ENCODE peak calls at places on chromosome 15, in nine cellular contexts. O, Q, G, X, K, W, Y, B and S are unnamed samples. For H3K9me3 and H3K36me3, the result is how much of the 10 kb centered on the place peaks cover.

GRCh38 chr15:98803228-98804056 is 155.1 kb downstream of the IGF1R start:
- DNase-seq in O (no peak), Q (no peak), G (no peak), X (no peak), K (no peak), W (no peak), Y (no peak), B (no peak), S (no peak)

GRCh38 chr15:49286649-49287394 is 116.8 kb downstream of the GALK2 start:
- DNase-seq in O (no peak), Q (no peak), G (no peak), X (no peak), K (no peak), W (no peak), Y (no peak), B (no peak), S (no peak)

GRCh38 chr15:85003593-85004312 is 22.1 kb downstream of the PDE8A start:
- DNase-seq in O (no peak), Q (no peak), G (no peak), X (no peak), K (no peak), W (no peak), Y (no peak), B (no peak), S (no peak)

GRCh38 chr15:89673162-89673506 is 6.0 kb downstream of the PLIN1 start:
- DNase-seq in O (no peak), Q (no peak), G (no peak), X (peak), K (peak), W (no peak), Y (peak), B (no peak), S (no peak)

GRCh38 chr15:64354683-64355558 is 1.1 kb downstream of the CSNK1G1 start:
- DNase-seq in O (no peak), Q (peak), G (no peak), X (no peak), K (no peak), W (no peak), Y (no peak), B (no peak), S (peak)

GRCh38 chr15:40347559-40348470 is 3.0 kb upstream of the PHGR1 start:
- DNase-seq in O (no peak), Q (no peak), G (no peak), X (no peak), K (no peak), W (no peak), Y (peak), B (no peak), S (no peak)

GRCh38 chr15:70219256-70219919 is 121.7 kb upstream of the TLE3 start:
- DNase-seq in O (no peak), Q (no peak), G (no peak), X (peak), K (peak), W (no peak), Y (no peak), B (no peak), S (no peak)

GRCh38 chr15:67701669-67702068 is 123.6 kb upstream of the SKOR1 start:
- DNase-seq in O (no peak), Q (no peak), G (no peak), X (no peak), K (no peak), W (no peak), Y (no peak), B (no peak), S (no peak)

GRCh38 chr15:51094606-51095569 is at the start of gene TNFAIP8L3:
- DNase-seq in O (peak), Q (peak), G (peak), X (peak), K (peak), W (no peak), Y (no peak), B (peak), S (no peak)

GRCh38 chr15:50824507-50824906 is 59.0 kb upstream of the SPPL2A start:
- DNase-seq in O (no peak), Q (no peak), G (no peak), X (no peak), K (no peak), W (no peak), Y (no peak), B (no peak), S (no peak)

GRCh38 chr15:90315276-90315982 is 36.7 kb upstream of the ZNF774 start:
- DNase-seq in O (no peak), Q (peak), G (peak), X (no peak), K (no peak), W (no peak), Y (peak), B (no peak), S (no peak)

GRCh38 chr15:51718199-51718598 is 19.3 kb downstream of the LYSMD2 start:
- DNase-seq in O (no peak), Q (no peak), G (no peak), X (no peak), K (peak), W (no peak), Y (no peak), B (no peak), S (no peak)

GRCh38 chr15:82750831-82751181 is 41.1 kb upstream of the AP3B2 start:
- DNase-seq in O (no peak), Q (no peak), G (peak), X (no peak), K (no peak), W (no peak), Y (no peak), B (no peak), S (no peak)

GRCh38 chr15:47609693-47610092 is 107.6 kb upstream of the SEMA6D start:
- DNase-seq in O (no peak), Q (no peak), G (no peak), X (no peak), K (no peak), W (no peak), Y (no peak), B (no peak), S (no peak)

GRCh38 chr15:80850941-80851451 is 71.8 kb downstream of the CEMIP start:
- DNase-seq in O (no peak), Q (no peak), G (no peak), X (no peak), K (no peak), W (no peak), Y (no peak), B (no peak), S (no peak)

GRCh38 chr15:90165659-90166489 is 35.3 kb upstream of the SEMA4B start:
- DNase-seq in O (no peak), Q (peak), G (peak), X (peak), K (no peak), W (no peak), Y (peak), B (peak), S (no peak)

GRCh38 chr15:51621917-51622268 is 678 bp downstream of the DMXL2 start:
- DNase-seq in O (peak), Q (peak), G (peak), X (peak), K (peak), W (no peak), Y (peak), B (no peak), S (no peak)

GRCh38 chr15:66679657-66680108 is 22.4 kb upstream of the SMAD6 start:
- DNase-seq in O (no peak), Q (no peak), G (no peak), X (peak), K (peak), W (no peak), Y (no peak), B (no peak), S (no peak)

GRCh38 chr15:79967331-79968182 is 3.4 kb downstream of the BCL2A1 start:
- DNase-seq in O (peak), Q (no peak), G (no peak), X (no peak), K (no peak), W (no peak), Y (no peak), B (no peak), S (no peak)

GRCh38 chr15:99452010-99452409 is 113.8 kb upstream of the MEF2A start:
- DNase-seq in O (no peak), Q (no peak), G (no peak), X (peak), K (no peak), W (no peak), Y (no peak), B (peak), S (no peak)

GRCh38 chr15:98719169-98719515 is 70.8 kb downstream of the IGF1R start:
- DNase-seq in O (no peak), Q (no peak), G (no peak), X (no peak), K (no peak), W (no peak), Y (no peak), B (no peak), S (no peak)

GRCh38 chr15:77333166-77333565 is 86.7 kb downstream of the PEAK1 start:
- DNase-seq in O (no peak), Q (no peak), G (no peak), X (no peak), K (no peak), W (no peak), Y (no peak), B (no peak), S (no peak)
- H3K9me3 ChIP-seq in O (under half), Q (under half), G (under half), X (under half), K (under half), W (under half), Y (under half), B (under half), S (under half)

GRCh38 chr15:42215854-42216829 is 8.0 kb upstream of the VPS39 start:
- DNase-seq in O (no peak), Q (no peak), G (no peak), X (no peak), K (no peak), W (no peak), Y (no peak), B (no peak), S (no peak)

GRCh38 chr15:42214600-42214999 is 6.5 kb upstream of the VPS39 start:
- DNase-seq in O (no peak), Q (no peak), G (no peak), X (no peak), K (no peak), W (no peak), Y (no peak), B (no peak), S (no peak)

GRCh38 chr15:42220216-42220615 is 12.1 kb upstream of the VPS39 start:
- DNase-seq in O (no peak), Q (no peak), G (no peak), X (no peak), K (no peak), W (no peak), Y (no peak), B (no peak), S (no peak)

GRCh38 chr15:42213481-42213880 is 5.4 kb upstream of the VPS39 start:
- DNase-seq in O (no peak), Q (no peak), G (no peak), X (no peak), K (no peak), W (no peak), Y (no peak), B (no peak), S (no peak)

DNA sequence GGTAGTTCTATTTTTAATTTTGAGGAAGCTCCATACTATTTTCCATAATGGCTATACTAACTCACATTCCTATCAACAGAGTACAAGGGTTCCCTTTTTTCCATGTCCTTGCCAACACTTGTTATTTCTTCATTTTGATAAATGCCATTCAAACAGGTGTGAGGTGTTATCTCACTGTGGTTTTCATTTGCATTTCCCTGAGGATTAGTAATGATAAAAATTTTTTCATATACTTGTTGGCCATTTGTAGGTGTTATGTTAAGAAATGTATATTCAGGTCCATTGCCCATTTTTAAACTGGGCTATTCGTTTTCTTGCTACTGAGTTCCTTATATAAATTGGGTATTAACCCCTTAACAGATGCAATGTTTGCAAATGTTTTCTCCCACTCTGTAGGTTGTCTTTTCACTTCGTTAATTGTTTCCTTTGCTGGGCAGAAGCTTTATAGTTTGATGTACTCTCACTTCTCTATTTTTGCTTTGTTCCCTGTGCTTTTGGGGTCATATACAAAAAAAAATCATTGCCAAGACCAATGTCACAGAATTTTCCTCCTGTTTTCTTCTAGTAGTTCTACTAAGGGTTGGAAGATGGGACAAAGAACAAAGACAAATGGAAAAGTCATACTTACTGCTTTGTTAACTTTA is 11.0 kb upstream of the VPS39 start:
- DNase-seq in O (no peak), Q (no peak), G (no peak), X (no peak), K (no peak), W (no peak), Y (no peak), B (no peak), S (no peak)
- H3K36me3 ChIP-seq in O (half or more), Q (half or more), G (under half), X (half or more), K (under half), W (half or more), Y (under half), B (half or more), S (under half)

GRCh38 chr15:58701376-58701775 is 48.1 kb downstream of the ADAM10 start:
- DNase-seq in O (no peak), Q (no peak), G (no peak), X (no peak), K (no peak), W (peak), Y (no peak), B (no peak), S (no peak)

GRCh38 chr15:58698887-58699641 is 50.4 kb downstream of the ADAM10 start:
- DNase-seq in O (no peak), Q (no peak), G (no peak), X (no peak), K (no peak), W (no peak), Y (no peak), B (no peak), S (no peak)

GRCh38 chr15:58697220-58697619 is 52.3 kb downstream of the ADAM10 start:
- DNase-seq in O (no peak), Q (no peak), G (no peak), X (no peak), K (no peak), W (no peak), Y (no peak), B (no peak), S (no peak)

GRCh38 chr15:58702233-58702632 is 47.3 kb downstream of the ADAM10 start:
- DNase-seq in O (no peak), Q (no peak), G (no peak), X (no peak), K (no peak), W (no peak), Y (no peak), B (no peak), S (no peak)

DNA sequence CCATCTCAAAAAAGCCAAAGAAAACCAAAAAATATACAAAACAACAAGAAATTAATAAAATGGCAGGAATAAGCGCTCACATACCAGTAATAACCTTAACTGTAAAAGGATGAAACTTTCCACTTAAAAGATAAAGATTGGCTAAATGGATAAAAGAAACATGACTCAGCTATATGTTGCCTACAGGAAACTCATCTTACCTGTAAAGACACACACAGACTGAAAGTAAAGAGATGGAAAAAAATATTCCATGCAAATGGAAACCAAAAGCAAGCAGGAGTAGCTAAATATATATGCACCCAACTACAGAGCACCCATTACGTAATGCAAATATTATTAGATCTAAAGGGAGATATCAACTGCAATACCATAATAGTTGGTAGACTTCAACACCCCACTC is 49.7 kb downstream of the ADAM10 start:
- DNase-seq in O (no peak), Q (no peak), G (no peak), X (no peak), K (no peak), W (no peak), Y (no peak), B (no peak), S (no peak)
- H3K9me3 ChIP-seq in O (under half), Q (under half), G (under half), X (under half), K (under half), W (under half), Y (under half), B (under half), S (under half)

DNA sequence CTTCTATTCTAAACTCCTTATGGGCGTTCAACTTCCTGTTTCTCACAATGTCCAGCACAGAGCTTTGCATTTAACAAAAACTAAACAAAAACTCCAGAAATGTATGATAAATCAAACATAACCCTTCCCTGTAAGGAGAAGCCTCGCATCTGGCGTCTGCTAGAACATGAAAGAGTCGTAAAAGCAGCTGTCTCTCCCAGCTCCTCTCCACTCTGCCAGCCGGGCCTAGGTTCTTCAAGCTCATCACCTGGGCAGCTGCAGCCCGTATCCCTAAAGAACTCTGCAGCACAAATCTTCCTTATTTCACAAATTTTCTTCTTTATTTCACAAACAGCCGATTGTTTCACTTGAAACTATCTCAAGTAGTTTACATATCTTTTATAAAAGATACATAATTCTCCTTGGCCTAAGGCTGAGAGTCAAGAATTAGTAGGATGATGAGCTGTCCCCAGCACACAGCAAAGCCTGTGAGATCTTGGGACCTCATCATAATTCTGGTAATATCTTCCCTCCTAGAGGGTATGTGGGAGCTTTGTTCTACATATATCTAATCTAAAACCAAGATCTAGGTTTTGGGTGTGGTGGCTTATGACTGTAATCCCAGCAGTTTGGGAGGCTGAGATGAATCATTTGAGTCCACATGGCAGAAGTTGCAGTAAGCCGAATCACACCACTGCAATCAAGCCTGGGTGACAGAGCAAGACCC is 35.3 kb downstream of the ANXA2 start:
- DNase-seq in O (no peak), Q (no peak), G (no peak), X (peak), K (no peak), W (no peak), Y (no peak), B (no peak), S (no peak)
- H3K36me3 ChIP-seq in O (half or more), Q (half or more), G (under half), X (half or more), K (under half), W (half or more), Y (under half), B (half or more), S (under half)

GRCh38 chr15:95910643-95911212 is 419.8 kb upstream of the NR2F2 start:
- DNase-seq in O (no peak), Q (no peak), G (no peak), X (peak), K (peak), W (no peak), Y (no peak), B (no peak), S (no peak)
- H3K9me3 ChIP-seq in O (under half), Q (under half), G (under half), X (under half), K (under half), W (under half), Y (under half), B (under half), S (under half)

GRCh38 chr15:53013329-53013728 is 223.2 kb upstream of the ONECUT1 start:
- DNase-seq in O (no peak), Q (no peak), G (no peak), X (no peak), K (no peak), W (no peak), Y (no peak), B (no peak), S (no peak)
- H3K36me3 ChIP-seq in O (under half), Q (under half), G (under half), X (under half), K (under half), W (under half), Y (under half), B (under half), S (under half)